ENCODE peak calls at places on chromosomes 12 and 14, in five cellular contexts. One of them, this sample, is unnamed.

GRCh38 chr14:65333926-65334687 is 78.4 kb upstream of the FUT8 start:
- DNase-seq in SK-N-SH: no peak
- DNase-seq in K562: no peak
- DNase-seq in HepG2: no peak
- DNase-seq in GM12891: no peak
- DNase-seq in this sample: no peak

GRCh38 chr12:109444263-109444662 is 32.8 kb downstream of the KCTD10 start:
- DNase-seq in K562: no peak
- DNase-seq in SK-N-SH: no peak
- DNase-seq in HepG2: no peak
- DNase-seq in GM12891: no peak
- DNase-seq in this sample: no peak

GRCh38 chr14:69101331-69101826 is 51.5 kb downstream of the DCAF5 start:
- DNase-seq in K562: peak; percentile 37
- DNase-seq in GM12891: no peak
- DNase-seq in HepG2: no peak
- DNase-seq in SK-N-SH: peak; percentile 20
- DNase-seq in this sample: no peak

GRCh38 chr14:103847954-103848719 is 762 bp upstream of the PPP1R13B start:
- DNase-seq in SK-N-SH: peak; percentile 49
- DNase-seq in GM12891: no peak
- DNase-seq in HepG2: peak; percentile 40
- DNase-seq in K562: peak; percentile 67
- DNase-seq in this sample: no peak

GRCh38 chr12:27965966-27966365 is 6.6 kb downstream of the PTHLH start:
- DNase-seq in HepG2: no peak
- DNase-seq in K562: no peak
- DNase-seq in SK-N-SH: no peak
- DNase-seq in GM12891: no peak
- DNase-seq in this sample: no peak

GRCh38 chr12:97595423-97595822 is 132.8 kb downstream of the RMST start:
- DNase-seq in HepG2: peak; percentile 74
- DNase-seq in K562: no peak
- DNase-seq in SK-N-SH: no peak
- DNase-seq in GM12891: no peak
- DNase-seq in this sample: no peak

GRCh38 chr14:64464695-64465094 is 604 bp upstream of the AKAP5 start:
- DNase-seq in GM12891: no peak
- DNase-seq in HepG2: no peak
- DNase-seq in K562: no peak
- DNase-seq in SK-N-SH: no peak
- DNase-seq in this sample: no peak

GRCh38 chr14:21233457-21234076 is 35.7 kb downstream of the HNRNPC start:
- DNase-seq in HepG2: peak; percentile 40
- DNase-seq in K562: no peak
- DNase-seq in GM12891: no peak
- DNase-seq in SK-N-SH: no peak
- DNase-seq in this sample: no peak

GRCh38 chr12:88266851-88267360 is 124.8 kb downstream of the TMTC3 start:
- DNase-seq in K562: no peak
- DNase-seq in SK-N-SH: no peak
- DNase-seq in HepG2: no peak
- DNase-seq in GM12891: no peak
- DNase-seq in this sample: no peak

GRCh38 chr14:75222208-75222701 is 45.8 kb upstream of the TMED10 start:
- DNase-seq in K562: no peak
- DNase-seq in HepG2: no peak
- DNase-seq in GM12891: no peak
- DNase-seq in SK-N-SH: no peak
- DNase-seq in this sample: peak; percentile 53

GRCh38 chr12:81330480-81330879 is 252.6 kb downstream of the ACSS3 start:
- DNase-seq in SK-N-SH: no peak
- DNase-seq in K562: no peak
- DNase-seq in GM12891: no peak
- DNase-seq in HepG2: no peak
- DNase-seq in this sample: no peak

GRCh38 chr14:78788467-78789360 is 618.5 kb downstream of the NRXN3 start:
- DNase-seq in SK-N-SH: no peak
- DNase-seq in HepG2: no peak
- DNase-seq in GM12891: no peak
- DNase-seq in K562: no peak
- DNase-seq in this sample: no peak

GRCh38 chr12:29310899-29311298 is 70.1 kb downstream of the ERGIC2 start:
- DNase-seq in GM12891: no peak
- DNase-seq in K562: no peak
- DNase-seq in HepG2: no peak
- DNase-seq in SK-N-SH: no peak
- DNase-seq in this sample: no peak

GRCh38 chr14:103716091-103716801 is 636 bp downstream of the ZFYVE21 start:
- DNase-seq in SK-N-SH: peak; percentile 74
- DNase-seq in K562: peak; percentile 66
- DNase-seq in HepG2: no peak
- DNase-seq in GM12891: peak; percentile 54
- DNase-seq in this sample: no peak

GRCh38 chr12:41981758-41982157 is 162.9 kb downstream of the GXYLT1 start:
- DNase-seq in K562: no peak
- DNase-seq in SK-N-SH: no peak
- DNase-seq in HepG2: no peak
- DNase-seq in GM12891: no peak
- DNase-seq in this sample: no peak

GRCh38 chr14:78253986-78254385 is 83.8 kb downstream of the NRXN3 start:
- DNase-seq in SK-N-SH: no peak
- DNase-seq in K562: no peak
- DNase-seq in GM12891: no peak
- DNase-seq in HepG2: no peak
- DNase-seq in this sample: no peak

GRCh38 chr12:111597731-111598636 is 1.1 kb downstream of the ATXN2 start:
- DNase-seq in K562: peak; percentile 76
- DNase-seq in GM12891: peak; percentile 41
- DNase-seq in HepG2: no peak
- DNase-seq in SK-N-SH: peak; percentile 88
- DNase-seq in this sample: no peak

GRCh38 chr14:93317836-93318807 is 14.7 kb downstream of the BTBD7 start:
- DNase-seq in K562: no peak
- DNase-seq in HepG2: no peak
- DNase-seq in SK-N-SH: no peak
- DNase-seq in GM12891: no peak
- DNase-seq in this sample: no peak

GRCh38 chr12:25124493-25124892 is 70.5 kb downstream of the DNAI7 start:
- DNase-seq in HepG2: no peak
- DNase-seq in K562: no peak
- DNase-seq in GM12891: no peak
- DNase-seq in SK-N-SH: no peak
- DNase-seq in this sample: no peak

DNA sequence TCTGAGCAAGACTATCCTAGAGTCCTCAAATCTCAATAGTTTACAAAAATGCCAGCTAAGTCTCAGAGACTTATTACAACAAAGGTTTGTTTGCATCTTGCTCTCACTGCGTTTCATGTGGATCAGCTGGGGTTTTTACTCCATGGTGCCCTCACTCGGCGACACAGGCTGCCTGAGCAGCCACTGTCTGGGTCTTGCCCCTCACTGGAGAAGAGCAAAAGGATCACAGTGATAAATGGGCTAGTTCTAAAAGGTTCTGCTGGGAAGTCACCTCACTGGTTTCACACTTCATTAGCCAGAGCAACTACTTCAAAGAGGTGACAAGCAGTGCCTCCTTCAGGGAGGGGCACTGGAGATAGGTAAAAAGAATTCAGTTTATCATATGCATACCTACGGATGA is 392.0 kb downstream of the RPL10L start:
- DNase-seq in GM12891: no peak
- DNase-seq in SK-N-SH: no peak
- DNase-seq in K562: no peak
- DNase-seq in HepG2: no peak
- DNase-seq in this sample: no peak
- TF ChIP-seq TAF1 in GM12891: no peak
- TF ChIP-seq TAF1 in SK-N-SH: no peak
- TF ChIP-seq TAF1 in K562: no peak
- TF ChIP-seq TAF1 in HepG2: no peak
- TF ChIP-seq TAF1 in this sample: no peak

GRCh38 chr14:66955159-66955558 is 234.1 kb upstream of the GARIN2 start:
- DNase-seq in GM12891: no peak
- DNase-seq in SK-N-SH: no peak
- DNase-seq in K562: no peak
- DNase-seq in HepG2: no peak
- DNase-seq in this sample: no peak

DNA sequence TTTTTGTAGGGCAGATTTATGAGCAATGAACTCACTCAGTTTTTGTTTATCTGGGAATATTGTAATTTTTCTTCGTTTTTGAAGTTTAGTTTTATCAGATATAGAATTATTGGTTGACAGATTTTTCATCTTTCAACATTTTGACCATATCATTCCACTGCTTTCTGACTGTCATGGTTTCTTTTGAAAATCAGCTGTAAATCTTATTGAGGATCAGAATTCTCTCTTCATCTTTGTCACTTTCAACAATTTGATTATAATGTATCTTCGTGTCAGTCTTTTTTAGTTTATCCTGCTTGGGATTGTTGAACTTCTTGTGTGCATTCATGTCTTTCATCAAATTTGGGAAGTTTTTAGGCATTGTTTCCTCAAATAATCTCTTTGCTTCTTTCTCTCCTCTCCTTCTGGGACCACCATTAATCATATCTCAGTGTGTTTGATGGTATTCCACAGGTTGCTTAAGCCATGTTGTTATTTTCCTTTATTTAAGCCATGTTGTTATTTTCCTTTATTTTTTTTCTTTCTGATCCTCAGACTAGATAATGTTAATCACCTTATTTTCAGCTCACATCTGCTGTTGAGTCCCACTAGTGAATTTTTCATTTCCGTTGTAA is 229.7 kb upstream of the GARIN2 start:
- DNase-seq in HepG2: no peak
- DNase-seq in K562: no peak
- DNase-seq in GM12891: no peak
- DNase-seq in SK-N-SH: no peak
- DNase-seq in this sample: no peak
- TF ChIP-seq TAF1 in HepG2: no peak
- TF ChIP-seq TAF1 in K562: no peak
- TF ChIP-seq TAF1 in GM12891: no peak
- TF ChIP-seq TAF1 in SK-N-SH: no peak
- TF ChIP-seq TAF1 in this sample: no peak

GRCh38 chr12:49020441-49020840 is 1.9 kb upstream of the PRKAG1 start:
- DNase-seq in HepG2: no peak
- DNase-seq in SK-N-SH: peak; percentile 30
- DNase-seq in GM12891: no peak
- DNase-seq in K562: no peak
- DNase-seq in this sample: no peak

GRCh38 chr12:49021292-49021915 is 2.8 kb upstream of the PRKAG1 start:
- DNase-seq in HepG2: no peak
- DNase-seq in SK-N-SH: peak; percentile 16
- DNase-seq in GM12891: no peak
- DNase-seq in K562: no peak
- DNase-seq in this sample: no peak

GRCh38 chr12:49019120-49019430 is 499 bp upstream of the PRKAG1 start:
- DNase-seq in K562: no peak
- DNase-seq in SK-N-SH: no peak
- DNase-seq in HepG2: no peak
- DNase-seq in GM12891: no peak
- DNase-seq in this sample: no peak

GRCh38 chr12:49018282-49019119 is at the start of gene PRKAG1:
- DNase-seq in SK-N-SH: peak; percentile 98
- DNase-seq in GM12891: peak; percentile 99
- DNase-seq in HepG2: peak; percentile 91
- DNase-seq in K562: peak; percentile 96
- DNase-seq in this sample: peak; percentile 77

DNA sequence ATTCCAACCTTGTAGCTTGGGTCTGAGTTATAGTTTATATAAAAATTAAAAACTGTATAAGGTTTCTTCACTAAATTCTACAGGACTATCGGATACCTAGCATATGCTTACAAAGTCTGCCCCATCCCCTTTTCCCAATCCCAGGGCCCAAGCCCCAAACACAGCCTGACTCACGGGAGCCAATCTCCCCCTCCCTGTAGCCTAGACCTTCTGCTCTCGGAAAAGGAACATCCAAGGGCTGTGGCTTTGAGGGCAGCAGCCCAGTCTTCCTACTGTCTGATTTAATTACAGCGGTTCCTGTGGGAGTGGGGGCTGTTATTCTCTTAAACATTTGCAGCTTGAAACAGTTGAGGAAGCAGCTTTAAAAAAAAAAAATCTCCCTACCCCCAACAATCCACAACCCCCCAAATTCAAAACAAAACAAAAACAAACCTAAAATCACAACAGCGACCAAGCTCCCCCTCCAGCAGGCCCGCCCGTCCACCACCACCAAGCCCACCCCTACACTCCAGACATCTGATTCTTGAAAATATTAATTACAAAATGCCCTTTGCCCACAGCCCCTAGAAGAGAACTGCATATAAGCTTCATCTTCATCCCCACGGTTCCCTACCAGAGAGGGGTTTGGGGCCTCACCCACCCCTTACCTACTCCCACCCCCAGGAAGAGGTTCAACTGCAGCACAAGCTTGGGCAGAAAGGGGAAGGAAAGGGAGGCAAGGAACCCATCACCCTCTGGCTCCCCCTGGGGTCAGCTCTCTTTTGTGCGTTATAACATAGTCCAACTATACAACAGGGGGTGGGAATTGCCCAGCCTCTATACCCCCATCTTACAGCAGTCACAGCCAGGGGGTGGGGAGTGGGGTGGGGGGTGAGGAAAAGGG is 1.1 kb upstream of the PRKAG1 start:
- DNase-seq in GM12891: peak; percentile 71
- DNase-seq in SK-N-SH: peak; percentile 74
- DNase-seq in HepG2: peak; percentile 39
- DNase-seq in K562: peak; percentile 71
- DNase-seq in this sample: no peak
- TF ChIP-seq TAF1 in GM12891: no peak
- TF ChIP-seq TAF1 in SK-N-SH: no peak
- TF ChIP-seq TAF1 in HepG2: no peak
- TF ChIP-seq TAF1 in K562: no peak
- TF ChIP-seq TAF1 in this sample: no peak

GRCh38 chr12:5433081-5433839 is 1.4 kb downstream of the NTF3 start:
- DNase-seq in K562: no peak
- DNase-seq in HepG2: no peak
- DNase-seq in GM12891: no peak
- DNase-seq in SK-N-SH: no peak
- DNase-seq in this sample: no peak

GRCh38 chr12:5433840-5434646 is 2.1 kb downstream of the NTF3 start:
- DNase-seq in K562: no peak
- DNase-seq in SK-N-SH: no peak
- DNase-seq in HepG2: no peak
- DNase-seq in GM12891: no peak
- DNase-seq in this sample: no peak

GRCh38 chr12:5429741-5430557 is 2.0 kb upstream of the NTF3 start:
- DNase-seq in SK-N-SH: no peak
- DNase-seq in K562: no peak
- DNase-seq in HepG2: no peak
- DNase-seq in GM12891: no peak
- DNase-seq in this sample: no peak

GRCh38 chr12:5430639-5431603 is 987 bp upstream of the NTF3 start:
- DNase-seq in HepG2: no peak
- DNase-seq in GM12891: no peak
- DNase-seq in SK-N-SH: peak; percentile 28
- DNase-seq in K562: no peak
- DNase-seq in this sample: no peak

DNA sequence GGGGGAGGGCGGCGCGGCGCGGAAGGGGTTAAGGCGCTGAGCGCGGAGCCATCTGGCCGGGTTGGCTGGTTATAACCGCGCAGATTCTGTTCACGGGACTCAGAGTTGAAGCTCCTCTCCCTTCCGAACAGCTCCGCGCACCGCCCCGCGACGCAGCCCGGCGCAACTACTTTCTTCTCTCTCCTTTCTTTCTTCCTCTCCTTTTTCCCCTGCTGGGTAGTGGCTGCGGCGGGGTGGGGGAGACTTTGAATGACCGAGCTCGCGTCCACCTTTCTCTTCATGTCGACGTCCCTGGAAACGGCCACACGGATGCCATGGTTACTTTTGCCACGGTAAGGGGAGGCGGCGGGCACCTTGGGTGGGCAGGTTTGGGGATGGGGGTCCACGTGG is at the start of gene NTF3:
- DNase-seq in HepG2: no peak
- DNase-seq in K562: no peak
- DNase-seq in SK-N-SH: peak; percentile 73
- DNase-seq in GM12891: no peak
- DNase-seq in this sample: no peak
- TF ChIP-seq TAF1 in HepG2: no peak
- TF ChIP-seq TAF1 in K562: no peak
- TF ChIP-seq TAF1 in SK-N-SH: no peak
- TF ChIP-seq TAF1 in GM12891: no peak
- TF ChIP-seq TAF1 in this sample: no peak

This sample was measured in GM12878.